ENCODE peak calls at places on chromosomes 6 and 20, in seven cellular contexts. U, B, N, E, X, P and F are unnamed samples. For H3K9me3, the result is how much of the 10 kb centered on the place peaks cover.

GRCh38 chr6:27541212-27541931 is 68.5 kb upstream of the ZNF184 start:
- DNase-seq in U (no peak), E (no peak), N (no peak), X (no peak), P (no peak), B (no peak), F (no peak)

GRCh38 chr6:126054258-126054702 is 67.9 kb downstream of the TRMT11 start:
- DNase-seq in U (no peak), N (no peak), X (no peak), E (no peak), B (no peak), P (no peak), F (no peak)

GRCh38 chr6:150142657-150143501 is at the start of gene PPP1R14C:
- DNase-seq in B (no peak), P (no peak), N (no peak), E (no peak), X (no peak), U (peak), F (peak)

GRCh38 chr6:78513856-78514255 is 353.5 kb upstream of the IRAK1BP1 start:
- DNase-seq in B (no peak), N (no peak), P (no peak), X (no peak), E (no peak), U (no peak), F (no peak)

GRCh38 chr20:50333856-50334255 is 143.2 kb downstream of the CEBPB start:
- DNase-seq in X (no peak), U (no peak), N (no peak), E (no peak), B (peak), P (peak), F (no peak)

GRCh38 chr6:166438211-166438861 is 55.6 kb upstream of the MPC1 start:
- DNase-seq in X (no peak), U (no peak), E (no peak), N (no peak), B (no peak), P (no peak), F (no peak)

GRCh38 chr20:31704225-31705119 is 18.2 kb downstream of the BCL2L1 start:
- DNase-seq in B (peak), N (no peak), P (no peak), X (no peak), E (no peak), U (no peak), F (no peak)

GRCh38 chr20:51700809-51701285 is 67.3 kb downstream of the ATP9A start:
- DNase-seq in E (no peak), P (no peak), X (no peak), N (no peak), B (no peak), U (peak), F (no peak)

GRCh38 chr20:37852666-37853065 is 50.3 kb upstream of the VSTM2L start:
- DNase-seq in U (no peak), B (no peak), X (no peak), E (no peak), N (no peak), P (no peak), F (no peak)

GRCh38 chr6:155311076-155311475 is 3.2 kb downstream of the TFB1M start:
- DNase-seq in N (no peak), E (no peak), P (no peak), U (no peak), B (no peak), X (no peak), F (no peak)

GRCh38 chr6:119627908-119628669 is 278.5 kb upstream of the MAN1A1 start:
- DNase-seq in N (no peak), P (no peak), E (no peak), U (no peak), X (no peak), B (no peak), F (no peak)

GRCh38 chr20:21505810-21506530 is 7.9 kb downstream of the NKX2-2 start:
- DNase-seq in B (no peak), U (peak), P (peak), X (no peak), E (no peak), N (no peak), F (no peak)

GRCh38 chr20:9397928-9398327 is 116.5 kb upstream of the LAMP5 start:
- DNase-seq in P (no peak), X (no peak), B (no peak), N (no peak), E (no peak), U (no peak), F (peak)

GRCh38 chr6:80528115-80528514 is 421.6 kb downstream of the BCKDHB start:
- DNase-seq in N (no peak), B (no peak), E (no peak), P (no peak), U (peak), X (no peak), F (no peak)

GRCh38 chr6:19333936-19334335 is 503.2 kb upstream of the ID4 start:
- DNase-seq in B (no peak), U (no peak), N (no peak), P (no peak), E (no peak), X (no peak), F (no peak)

GRCh38 chr20:63733579-63734081 is 2.8 kb upstream of the LIME1 start:
- DNase-seq in X (no peak), U (no peak), B (peak), P (no peak), N (no peak), E (no peak), F (no peak)

GRCh38 chr6:82555801-82556200 is 192.2 kb downstream of the TPBG start:
- DNase-seq in N (no peak), U (no peak), P (no peak), X (no peak), E (no peak), B (no peak), F (no peak)

GRCh38 chr6:152268846-152269442 is 368.2 kb downstream of the SYNE1 start:
- DNase-seq in U (no peak), E (no peak), X (no peak), N (no peak), B (no peak), P (no peak), F (no peak)

GRCh38 chr6:110874880-110875547 is 429 bp downstream of the AMD1 start:
- DNase-seq in B (peak), U (peak), E (no peak), P (peak), N (no peak), X (no peak), F (peak)

GRCh38 chr20:2869381-2869780 is 3.9 kb upstream of the PTPRA start:
- DNase-seq in U (no peak), N (no peak), B (no peak), X (no peak), E (no peak), P (no peak), F (no peak)

GRCh38 chr20:407953-408842 is at the start of gene RBCK1:
- DNase-seq in B (peak), U (peak), E (no peak), N (peak), P (peak), X (no peak), F (peak)

GRCh38 chr20:40683221-40683893 is 5.7 kb downstream of the MAFB start:
- DNase-seq in P (peak), N (no peak), U (no peak), X (no peak), B (no peak), E (no peak), F (no peak)

GRCh38 chr6:10451828-10452509 is 37.1 kb upstream of the TFAP2A start:
- DNase-seq in P (no peak), N (no peak), U (peak), X (no peak), B (no peak), E (no peak), F (no peak)

GRCh38 chr6:130843575-130844320 is 16.5 kb downstream of the SMLR1 start:
- DNase-seq in E (peak), B (no peak), P (no peak), N (no peak), U (no peak), X (no peak), F (no peak)

GRCh38 chr20:36881888-36882287 is 6.0 kb downstream of the TLDC2 start:
- DNase-seq in N (no peak), U (no peak), E (no peak), X (no peak), B (no peak), P (no peak), F (no peak)

GRCh38 chr20:41897708-41898107 is 279.5 kb upstream of the CHD6 start:
- DNase-seq in X (no peak), E (no peak), P (no peak), B (no peak), N (no peak), U (no peak), F (no peak)

GRCh38 chr6:98579089-98579488 is 255.3 kb upstream of the POU3F2 start:
- DNase-seq in P (no peak), U (no peak), N (no peak), X (no peak), B (no peak), E (no peak), F (no peak)

GRCh38 chr6:7673063-7673536 is 52.8 kb upstream of the BMP6 start:
- DNase-seq in U (peak), N (peak), B (peak), X (no peak), P (peak), E (no peak), F (peak)

GRCh38 chr20:17971571-17972013 is 2.8 kb downstream of the MGME1 start:
- DNase-seq in P (no peak), U (no peak), X (no peak), B (no peak), N (no peak), E (no peak), F (no peak)

GRCh38 chr6:38531134-38531533 is 108.6 kb downstream of the BTBD9 start:
- DNase-seq in E (no peak), X (no peak), N (no peak), B (no peak), P (no peak), U (no peak), F (no peak)

GRCh38 chr6:17225767-17226166 is 55.4 kb upstream of the RBM24 start:
- DNase-seq in B (no peak), N (no peak), U (no peak), P (no peak), X (no peak), E (no peak), F (no peak)

GRCh38 chr20:54510546-54511129 is 35.2 kb downstream of the DOK5 start:
- DNase-seq in B (no peak), U (no peak), P (no peak), X (no peak), N (no peak), E (no peak), F (peak)

GRCh38 chr20:51488331-51488730 is 54.2 kb downstream of the NFATC2 start:
- DNase-seq in B (no peak), E (no peak), P (peak), U (no peak), N (no peak), X (no peak), F (no peak)

GRCh38 chr6:118408863-118409262 is 139.2 kb upstream of the PLN start:
- DNase-seq in N (no peak), X (no peak), E (no peak), B (no peak), U (no peak), P (no peak), F (no peak)

GRCh38 chr6:24933868-24934401 is 1.8 kb downstream of the RIPOR2 start:
- DNase-seq in P (peak), N (no peak), E (no peak), X (no peak), B (no peak), U (peak), F (no peak)

GRCh38 chr20:62845818-62846527 is 15.6 kb downstream of the TCFL5 start:
- DNase-seq in E (no peak), B (no peak), X (no peak), P (no peak), N (no peak), U (no peak), F (no peak)

GRCh38 chr6:87789900-87790290 is 87.9 kb upstream of the AKIRIN2 start:
- DNase-seq in X (no peak), N (no peak), B (no peak), E (no peak), U (no peak), P (no peak), F (no peak)

GRCh38 chr6:154567695-154568220 is 57.3 kb upstream of the CNKSR3 start:
- DNase-seq in U (no peak), N (no peak), E (no peak), P (no peak), B (no peak), X (no peak), F (no peak)

GRCh38 chr20:36173451-36173933 is 19.0 kb downstream of the EPB41L1 start:
- DNase-seq in B (no peak), U (no peak), X (no peak), N (no peak), P (no peak), E (no peak), F (no peak)

GRCh38 chr6:31877651-31878161 is 1.1 kb downstream of the SLC44A4 start:
- DNase-seq in E (no peak), B (peak), X (no peak), N (no peak), P (no peak), U (no peak), F (no peak)
- TF ChIP-seq POLR2A in E (no peak), B (no peak), X (no peak), N (no peak), P (no peak), U (no peak), F (no peak)

GRCh38 chr6:2713473-2714358 is 37.0 kb downstream of the MYLK4 start:
- DNase-seq in B (no peak), X (no peak), N (no peak), U (no peak), P (no peak), E (no peak), F (peak)
- H3K9me3 ChIP-seq in B (under half), X (under half), N (under half), U (under half), P (under half), E (under half), F (under half)

GRCh38 chr6:141540207-141540606 is 592.5 kb upstream of the GJE1 start:
- DNase-seq in U (no peak), X (no peak), P (no peak), B (no peak), E (no peak), N (no peak), F (no peak)

GRCh38 chr6:141541766-141542324 is 590.9 kb upstream of the GJE1 start:
- DNase-seq in N (no peak), P (no peak), X (no peak), U (no peak), E (no peak), B (no peak), F (no peak)

DNA sequence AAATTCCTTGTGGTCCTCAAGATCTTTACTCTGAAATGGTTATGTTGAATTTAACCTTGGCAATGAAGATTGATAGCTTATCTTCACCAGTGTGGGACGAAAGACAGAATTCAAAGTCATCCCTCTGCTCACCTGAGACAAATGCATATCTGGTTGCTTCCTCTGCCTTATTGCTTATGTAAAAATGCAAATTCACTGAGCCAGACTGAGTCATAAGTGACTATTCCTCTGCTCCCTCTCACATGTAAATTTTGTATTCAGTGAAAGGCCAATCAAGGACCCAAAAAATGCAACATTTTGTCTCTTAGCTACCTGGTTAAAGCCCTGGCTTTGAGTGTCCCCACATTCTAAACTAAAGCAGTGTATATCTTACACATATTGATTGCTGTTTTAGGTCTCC is 593.1 kb upstream of the GJE1 start:
- DNase-seq in B (no peak), X (no peak), P (no peak), U (no peak), E (no peak), N (no peak), F (no peak)
- H3K27ac ChIP-seq in B (no peak), X (no peak), P (no peak), U (no peak), E (no peak), N (no peak), F (no peak)

GRCh38 chr6:30914854-30915590 is 984 bp downstream of the VARS2 start:
- DNase-seq in B (no peak), N (no peak), P (no peak), X (no peak), U (no peak), E (no peak), F (no peak)

GRCh38 chr6:30912746-30913520 is 1.1 kb upstream of the VARS2 start:
- DNase-seq in E (no peak), N (no peak), B (no peak), U (no peak), X (no peak), P (no peak), F (no peak)

GRCh38 chr6:30915591-30915946 is 1.5 kb downstream of the VARS2 start:
- DNase-seq in U (peak), E (no peak), B (no peak), N (no peak), X (no peak), P (no peak), F (no peak)

GRCh38 chr6:30913721-30914075 is 340 bp upstream of the VARS2 start:
- DNase-seq in X (no peak), N (no peak), U (no peak), P (no peak), E (no peak), B (no peak), F (no peak)

GRCh38 chr6:30914076-30914853 is at the start of gene VARS2:
- DNase-seq in P (peak), B (peak), U (peak), E (peak), X (peak), N (peak), F (peak)
- TF ChIP-seq POLR2A in P (peak), B (peak), U (peak), E (peak), X (peak), N (peak), F (peak)

GRCh38 chr6:168213121-168213524 is 106.5 kb downstream of the DACT2 start:
- DNase-seq in E (no peak), N (no peak), P (no peak), X (no peak), B (no peak), U (no peak), F (no peak)
- H3K9me3 ChIP-seq in E (under half), N (under half), P (under half), X (under half), B (under half), U (under half), F (under half)

DNA sequence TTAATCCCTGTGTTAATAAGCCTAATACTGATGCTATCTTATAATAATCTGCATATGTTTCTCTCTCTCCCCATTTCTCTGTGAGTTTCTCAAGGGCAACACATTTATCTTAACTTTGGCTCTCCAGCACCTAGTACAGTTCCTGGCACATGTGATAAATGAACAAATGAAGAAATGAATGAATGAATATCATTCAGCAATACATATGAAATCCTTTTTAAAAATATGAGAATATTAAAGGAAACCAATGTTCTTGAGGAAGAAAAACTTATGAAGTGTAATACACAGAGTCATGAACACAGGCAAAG is 55.9 kb downstream of the PIGU start:
- DNase-seq in U (no peak), P (no peak), E (no peak), B (no peak), X (no peak), N (no peak), F (no peak)
- H3K27ac ChIP-seq in U (no peak), P (peak), E (no peak), B (no peak), X (peak), N (no peak), F (no peak)

DNA sequence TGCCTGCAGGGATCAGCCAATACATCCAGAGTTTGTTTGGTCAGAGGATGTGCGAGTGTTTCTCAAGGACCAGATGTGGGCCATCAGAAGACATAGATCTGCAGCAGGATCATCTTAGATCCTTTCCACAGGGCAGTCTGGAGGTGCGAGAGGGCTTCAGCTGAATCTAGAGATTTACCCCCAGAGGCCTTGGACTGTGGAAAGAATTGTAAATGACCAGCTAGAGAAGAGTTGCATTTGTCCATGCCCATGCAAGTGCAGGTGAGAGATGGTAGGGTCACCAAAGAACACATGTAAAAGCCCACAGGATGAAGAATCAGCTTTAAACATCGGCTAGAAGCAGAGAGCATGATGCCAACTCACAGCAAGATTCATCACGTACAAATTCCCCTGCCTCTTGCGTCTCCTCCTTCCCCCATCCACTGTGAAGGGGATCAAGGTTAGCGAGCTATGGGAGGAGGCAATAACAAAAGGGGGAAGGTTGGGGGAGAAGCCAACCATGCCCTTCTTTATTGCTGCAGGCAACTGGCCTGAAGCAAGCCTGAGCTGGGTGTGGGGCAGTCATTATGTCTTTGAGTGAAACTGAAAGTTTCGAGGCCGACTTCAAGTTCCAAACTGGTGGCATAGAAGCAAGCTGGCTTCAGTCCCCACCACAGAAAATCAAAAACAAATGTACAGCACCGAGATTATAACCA is 83.5 kb downstream of the SCML4 start:
- DNase-seq in N (no peak), E (no peak), P (no peak), X (no peak), B (no peak), U (no peak), F (no peak)
- TF ChIP-seq POLR2A in N (no peak), E (no peak), P (no peak), X (no peak), B (no peak), U (no peak), F (no peak)

GRCh38 chr20:29762620-29763019 is 1494.8 kb upstream of the DEFB115 start:
- DNase-seq in U (no peak), P (no peak), X (no peak), B (no peak), N (no peak), E (no peak), F (no peak)

DNA sequence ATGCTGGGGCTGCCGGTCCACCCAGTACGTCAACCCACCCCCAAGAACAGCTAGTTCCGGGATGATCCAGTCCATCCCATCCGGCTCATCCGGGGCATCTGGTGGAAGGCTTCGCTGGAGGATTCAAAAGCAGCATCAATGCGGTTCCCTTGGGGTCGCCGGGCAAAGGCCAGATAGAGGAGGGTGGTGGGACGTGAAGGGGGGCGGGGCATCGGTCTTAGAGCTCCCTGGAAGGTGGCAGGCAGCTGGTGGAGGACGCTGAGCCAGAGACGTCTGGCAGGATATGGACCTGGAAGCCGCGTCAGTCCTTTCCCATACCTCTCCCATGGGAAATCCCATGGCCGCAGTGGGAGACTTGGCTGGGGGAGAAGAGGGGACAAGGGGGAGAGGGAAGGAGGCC is 1500.8 kb upstream of the DEFB115 start:
- DNase-seq in E (no peak), P (no peak), N (no peak), B (no peak), X (no peak), U (no peak), F (no peak)
- H3K9me3 ChIP-seq in E (under half), P (under half), N (under half), B (under half), X (under half), U (under half), F (under half)

GRCh38 chr20:25280051-25280573 is 32.2 kb downstream of the PYGB start:
- DNase-seq in P (peak), B (peak), U (peak), N (peak), X (no peak), E (no peak), F (peak)
- H3K27ac ChIP-seq in P (no peak), B (peak), U (no peak), N (no peak), X (no peak), E (no peak), F (no peak)